ENCODE peak calls at places on chromosomes 3 and 15, in eight cellular contexts. R, X, A, W, O, C, Z and G are unnamed samples.

GRCh38 chr15:72139667-72140066 is 21.5 kb downstream of the SENP8 start:
- DNase-seq in R (no peak), X (no peak), A (no peak), W (no peak), O (no peak), C (no peak), Z (no peak), G (no peak)

GRCh38 chr3:121651684-121652083 is 9.0 kb downstream of the HCLS1 start:
- DNase-seq in R (no peak), X (no peak), A (no peak), W (no peak), O (no peak), C (no peak), Z (no peak), G (no peak)

GRCh38 chr15:60865507-60865906 is 363.6 kb downstream of the RORA start:
- DNase-seq in R (no peak), X (no peak), A (no peak), W (no peak), O (no peak), C (no peak), Z (no peak), G (no peak)

GRCh38 chr3:183710231-183710630 is 12.6 kb downstream of the YEATS2 start:
- DNase-seq in R (no peak), X (no peak), A (no peak), W (no peak), O (no peak), C (no peak), Z (no peak), G (no peak)

GRCh38 chr15:90954712-90955671 is at the start of gene RCCD1:
- DNase-seq in R (peak; percentile 96), X (peak; percentile 93), A (peak; percentile 93), W (peak; percentile 90), O (peak; percentile 99), C (peak; percentile 99), Z (peak; percentile 78), G (peak; percentile 96)

GRCh38 chr3:184284696-184285095 is 8.9 kb downstream of the ECE2 start:
- DNase-seq in R (no peak), X (no peak), A (peak; percentile 59), W (no peak), O (peak; percentile 82), C (peak; percentile 97), Z (peak; percentile 41), G (peak; percentile 87)

GRCh38 chr3:127692501-127693335 is 20.0 kb downstream of the ABTB1 start:
- DNase-seq in R (no peak), X (no peak), A (no peak), W (no peak), O (no peak), C (no peak), Z (no peak), G (no peak)

GRCh38 chr3:171995486-171995885 is 43.9 kb upstream of the FNDC3B start:
- DNase-seq in R (no peak), X (no peak), A (no peak), W (no peak), O (no peak), C (no peak), Z (no peak), G (no peak)

GRCh38 chr3:71524688-71525087 is 58.8 kb downstream of the FOXP1 start:
- DNase-seq in R (no peak), X (no peak), A (no peak), W (no peak), O (no peak), C (no peak), Z (no peak), G (no peak)

GRCh38 chr3:53346514-53346913 is 829 bp downstream of the DCP1A start:
- DNase-seq in R (no peak), X (no peak), A (no peak), W (no peak), O (no peak), C (peak; percentile 17), Z (peak; percentile 37), G (peak; percentile 47)

GRCh38 chr3:112651516-112651915 is 10.6 kb upstream of the CCDC80 start:
- DNase-seq in R (no peak), X (no peak), A (no peak), W (no peak), O (no peak), C (no peak), Z (no peak), G (no peak)

GRCh38 chr15:75233504-75234190 is 24.5 kb upstream of the GOLGA6C start:
- DNase-seq in R (peak; percentile 10), X (no peak), A (no peak), W (no peak), O (no peak), C (peak; percentile 3), Z (no peak), G (no peak)

GRCh38 chr3:12352253-12352652 is 63.4 kb downstream of the PPARG start:
- DNase-seq in R (no peak), X (no peak), A (no peak), W (no peak), O (no peak), C (no peak), Z (no peak), G (no peak)

GRCh38 chr15:65204236-65204930 is 6.9 kb downstream of the CILP start:
- DNase-seq in R (no peak), X (no peak), A (no peak), W (no peak), O (no peak), C (peak; percentile 33), Z (no peak), G (no peak)

GRCh38 chr15:62824111-62824737 is 218.3 kb upstream of the TPM1 start:
- DNase-seq in R (no peak), X (no peak), A (no peak), W (no peak), O (no peak), C (no peak), Z (no peak), G (no peak)

GRCh38 chr15:74529911-74530310 is 11.1 kb upstream of the ARID3B start:
- DNase-seq in R (no peak), X (no peak), A (no peak), W (no peak), O (no peak), C (no peak), Z (no peak), G (no peak)

GRCh38 chr3:132004571-132004970 is 30.2 kb downstream of the CPNE4 start:
- DNase-seq in R (no peak), X (no peak), A (no peak), W (no peak), O (no peak), C (no peak), Z (no peak), G (no peak)

GRCh38 chr15:63323798-63324651 is 46.6 kb downstream of the APH1B start:
- DNase-seq in R (no peak), X (no peak), A (no peak), W (no peak), O (peak; percentile 40), C (no peak), Z (no peak), G (no peak)

GRCh38 chr15:44215594-44215993 is 20.5 kb upstream of the FRMD5 start:
- DNase-seq in R (no peak), X (no peak), A (peak; percentile 18), W (no peak), O (no peak), C (no peak), Z (no peak), G (no peak)

GRCh38 chr3:157136647-157137387 is 23.1 kb downstream of the CCNL1 start:
- DNase-seq in R (no peak), X (no peak), A (no peak), W (no peak), O (no peak), C (no peak), Z (no peak), G (no peak)

GRCh38 chr15:63718590-63719035 is 115.1 kb downstream of the HERC1 start:
- DNase-seq in R (no peak), X (no peak), A (no peak), W (no peak), O (no peak), C (no peak), Z (no peak), G (no peak)

GRCh38 chr15:29938701-29939340 is 116.6 kb upstream of the TJP1 start:
- DNase-seq in R (no peak), X (no peak), A (no peak), W (no peak), O (no peak), C (no peak), Z (no peak), G (peak; percentile 19)

GRCh38 chr3:134039161-134039862 is 9.6 kb upstream of the SLCO2A1 start:
- DNase-seq in R (no peak), X (no peak), A (no peak), W (no peak), O (no peak), C (peak; percentile 67), Z (no peak), G (peak; percentile 76)

GRCh38 chr3:129413687-129414506 is 14.5 kb downstream of the EFCAB12 start:
- DNase-seq in R (no peak), X (no peak), A (no peak), W (no peak), O (no peak), C (no peak), Z (no peak), G (no peak)

GRCh38 chr15:73800662-73801345 is 47.7 kb upstream of the INSYN1 start:
- DNase-seq in R (peak; percentile 83), X (peak; percentile 47), A (no peak), W (no peak), O (peak; percentile 55), C (no peak), Z (no peak), G (no peak)

GRCh38 chr3:23831517-23832394 is 26.0 kb downstream of the UBE2E1 start:
- DNase-seq in R (no peak), X (no peak), A (no peak), W (no peak), O (no peak), C (no peak), Z (no peak), G (no peak)

GRCh38 chr3:128585974-128586373 is 64.6 kb downstream of the RPN1 start:
- DNase-seq in R (no peak), X (no peak), A (no peak), W (no peak), O (no peak), C (no peak), Z (no peak), G (no peak)

GRCh38 chr3:65101450-65101849 is 413.6 kb upstream of the ADAMTS9 start:
- DNase-seq in R (no peak), X (no peak), A (no peak), W (no peak), O (no peak), C (no peak), Z (no peak), G (no peak)

GRCh38 chr3:119356646-119357045 is 62.5 kb downstream of the ARHGAP31 start:
- DNase-seq in R (no peak), X (no peak), A (no peak), W (no peak), O (no peak), C (no peak), Z (no peak), G (no peak)

GRCh38 chr3:89320186-89320585 is 212.8 kb downstream of the EPHA3 start:
- DNase-seq in R (no peak), X (no peak), A (no peak), W (no peak), O (no peak), C (no peak), Z (no peak), G (no peak)

GRCh38 chr15:99511865-99512632 is 53.7 kb upstream of the MEF2A start:
- DNase-seq in R (no peak), X (no peak), A (no peak), W (peak; percentile 17), O (no peak), C (no peak), Z (no peak), G (no peak)

GRCh38 chr3:181727122-181728036 is 15.7 kb downstream of the SOX2 start:
- DNase-seq in R (no peak), X (no peak), A (no peak), W (no peak), O (no peak), C (no peak), Z (no peak), G (peak; percentile 76)

GRCh38 chr3:151795276-151795675 is 18.6 kb upstream of the AADAC start:
- DNase-seq in R (no peak), X (no peak), A (no peak), W (no peak), O (no peak), C (no peak), Z (no peak), G (no peak)

GRCh38 chr3:52830535-52831258 is at the start of gene ITIH4:
- DNase-seq in R (no peak), X (no peak), A (no peak), W (no peak), O (no peak), C (no peak), Z (no peak), G (peak; percentile 23)